ENCODE peak calls at places on chromosome 12, in nine cellular contexts. One of them, this sample, is unnamed.

GRCh38 chr12:109893250-109893995 is 6.7 kb upstream of the TCHP start:
- DNase-seq in astrocyte: no peak
- DNase-seq in PC-9: no peak
- DNase-seq in H1: no peak
- DNase-seq in mammary epithelial cell: no peak
- DNase-seq in HepG2: no peak
- DNase-seq in IMR-90: no peak
- DNase-seq in H9: no peak
- DNase-seq in OCI-LY7: peak
- DNase-seq in this sample: peak

GRCh38 chr12:92224685-92225331 is 79.2 kb upstream of the BTG1 start:
- DNase-seq in astrocyte: peak
- DNase-seq in PC-9: peak
- DNase-seq in H1: no peak
- DNase-seq in mammary epithelial cell: peak
- DNase-seq in HepG2: no peak
- DNase-seq in IMR-90: peak
- DNase-seq in H9: no peak
- DNase-seq in OCI-LY7: no peak
- DNase-seq in this sample: no peak

GRCh38 chr12:27756670-27757069 is 23.4 kb upstream of the KLHL42 start:
- DNase-seq in astrocyte: no peak
- DNase-seq in PC-9: no peak
- DNase-seq in H1: no peak
- DNase-seq in mammary epithelial cell: no peak
- DNase-seq in HepG2: peak
- DNase-seq in IMR-90: no peak
- DNase-seq in H9: no peak
- DNase-seq in OCI-LY7: no peak
- DNase-seq in this sample: no peak

GRCh38 chr12:67988600-67988999 is 647 bp upstream of the IFNG-AS1 start:
- DNase-seq in astrocyte: no peak
- DNase-seq in PC-9: no peak
- DNase-seq in H1: no peak
- DNase-seq in mammary epithelial cell: no peak
- DNase-seq in HepG2: no peak
- DNase-seq in IMR-90: no peak
- DNase-seq in H9: no peak
- DNase-seq in OCI-LY7: peak
- DNase-seq in this sample: peak

GRCh38 chr12:19209636-19210035 is 80.1 kb downstream of the PLEKHA5 start:
- DNase-seq in astrocyte: no peak
- DNase-seq in PC-9: no peak
- DNase-seq in H1: no peak
- DNase-seq in mammary epithelial cell: no peak
- DNase-seq in HepG2: no peak
- DNase-seq in IMR-90: no peak
- DNase-seq in H9: no peak
- DNase-seq in OCI-LY7: no peak
- DNase-seq in this sample: no peak

GRCh38 chr12:129067482-129067881 is 214.2 kb downstream of the GLT1D1 start:
- DNase-seq in astrocyte: peak
- DNase-seq in PC-9: no peak
- DNase-seq in H1: no peak
- DNase-seq in mammary epithelial cell: no peak
- DNase-seq in HepG2: no peak
- DNase-seq in IMR-90: no peak
- DNase-seq in H9: peak
- DNase-seq in OCI-LY7: no peak
- DNase-seq in this sample: no peak

GRCh38 chr12:128337456-128338160 is 70.6 kb downstream of the TMEM132C start:
- DNase-seq in astrocyte: no peak
- DNase-seq in PC-9: no peak
- DNase-seq in H1: no peak
- DNase-seq in mammary epithelial cell: no peak
- DNase-seq in HepG2: no peak
- DNase-seq in IMR-90: no peak
- DNase-seq in H9: no peak
- DNase-seq in OCI-LY7: no peak
- DNase-seq in this sample: no peak

GRCh38 chr12:24463392-24463791 is 485.5 kb downstream of the BCAT1 start:
- DNase-seq in astrocyte: no peak
- DNase-seq in PC-9: no peak
- DNase-seq in H1: no peak
- DNase-seq in mammary epithelial cell: no peak
- DNase-seq in HepG2: no peak
- DNase-seq in IMR-90: no peak
- DNase-seq in H9: no peak
- DNase-seq in OCI-LY7: no peak
- DNase-seq in this sample: no peak

GRCh38 chr12:119154435-119154818 is 24.3 kb upstream of the HSPB8 start:
- DNase-seq in astrocyte: no peak
- DNase-seq in PC-9: no peak
- DNase-seq in H1: peak
- DNase-seq in mammary epithelial cell: no peak
- DNase-seq in HepG2: no peak
- DNase-seq in IMR-90: no peak
- DNase-seq in H9: peak
- DNase-seq in OCI-LY7: no peak
- DNase-seq in this sample: no peak

GRCh38 chr12:109680521-109681030 is 33.0 kb upstream of the FAM222A start:
- DNase-seq in astrocyte: no peak
- DNase-seq in PC-9: no peak
- DNase-seq in H1: no peak
- DNase-seq in mammary epithelial cell: no peak
- DNase-seq in HepG2: peak
- DNase-seq in IMR-90: no peak
- DNase-seq in H9: no peak
- DNase-seq in OCI-LY7: no peak
- DNase-seq in this sample: no peak

GRCh38 chr12:107685360-107686248 is at the start of gene PWP1:
- DNase-seq in astrocyte: peak
- DNase-seq in PC-9: peak
- DNase-seq in H1: peak
- DNase-seq in mammary epithelial cell: peak
- DNase-seq in HepG2: peak
- DNase-seq in IMR-90: peak
- DNase-seq in H9: peak
- DNase-seq in OCI-LY7: peak
- DNase-seq in this sample: peak

GRCh38 chr12:108226866-108227265 is 97.8 kb downstream of the WSCD2 start:
- DNase-seq in astrocyte: no peak
- DNase-seq in PC-9: no peak
- DNase-seq in H1: no peak
- DNase-seq in mammary epithelial cell: no peak
- DNase-seq in HepG2: no peak
- DNase-seq in IMR-90: no peak
- DNase-seq in H9: no peak
- DNase-seq in OCI-LY7: no peak
- DNase-seq in this sample: no peak

GRCh38 chr12:124698211-124698997 is 131.0 kb upstream of the NCOR2 start:
- DNase-seq in astrocyte: peak
- DNase-seq in PC-9: no peak
- DNase-seq in H1: no peak
- DNase-seq in mammary epithelial cell: no peak
- DNase-seq in HepG2: no peak
- DNase-seq in IMR-90: peak
- DNase-seq in H9: no peak
- DNase-seq in OCI-LY7: no peak
- DNase-seq in this sample: no peak

GRCh38 chr12:117002040-117002832 is 91.5 kb downstream of the FBXW8 start:
- DNase-seq in astrocyte: peak
- DNase-seq in PC-9: no peak
- DNase-seq in H1: no peak
- DNase-seq in mammary epithelial cell: no peak
- DNase-seq in HepG2: no peak
- DNase-seq in IMR-90: peak
- DNase-seq in H9: no peak
- DNase-seq in OCI-LY7: no peak
- DNase-seq in this sample: no peak

DNA sequence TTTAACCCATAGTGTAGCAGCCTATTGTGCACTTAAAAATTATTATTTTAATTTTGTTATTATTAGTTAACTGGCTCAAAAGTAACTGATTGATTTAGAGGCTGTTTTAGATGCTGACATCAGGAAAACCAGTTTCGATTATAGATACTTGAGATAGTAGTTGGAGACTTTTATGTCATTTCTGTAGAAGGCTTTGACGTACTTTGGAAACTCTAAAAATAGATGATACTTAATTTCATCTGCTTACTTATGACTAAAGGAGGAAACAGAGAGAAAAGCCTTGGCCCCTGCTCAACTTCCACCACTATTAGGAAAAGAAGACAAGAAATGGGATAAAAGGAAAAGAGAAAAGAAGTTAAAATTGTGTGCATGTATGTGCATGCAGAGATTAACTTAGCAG is 219.3 kb upstream of the HMGA2 start:
- DNase-seq in astrocyte: peak
- DNase-seq in PC-9: no peak
- DNase-seq in H1: no peak
- DNase-seq in mammary epithelial cell: no peak
- DNase-seq in HepG2: no peak
- DNase-seq in IMR-90: peak
- DNase-seq in H9: no peak
- DNase-seq in OCI-LY7: no peak
- DNase-seq in this sample: no peak
- H3K4me2 ChIP-seq in astrocyte: peak
- H3K4me2 ChIP-seq in PC-9: peak
- H3K4me2 ChIP-seq in H1: no peak
- H3K4me2 ChIP-seq in mammary epithelial cell: peak
- H3K4me2 ChIP-seq in HepG2: no peak
- H3K4me2 ChIP-seq in IMR-90: peak
- H3K4me2 ChIP-seq in H9: no peak
- H3K4me2 ChIP-seq in OCI-LY7: no peak
- H3K4me2 ChIP-seq in this sample: no peak

DNA sequence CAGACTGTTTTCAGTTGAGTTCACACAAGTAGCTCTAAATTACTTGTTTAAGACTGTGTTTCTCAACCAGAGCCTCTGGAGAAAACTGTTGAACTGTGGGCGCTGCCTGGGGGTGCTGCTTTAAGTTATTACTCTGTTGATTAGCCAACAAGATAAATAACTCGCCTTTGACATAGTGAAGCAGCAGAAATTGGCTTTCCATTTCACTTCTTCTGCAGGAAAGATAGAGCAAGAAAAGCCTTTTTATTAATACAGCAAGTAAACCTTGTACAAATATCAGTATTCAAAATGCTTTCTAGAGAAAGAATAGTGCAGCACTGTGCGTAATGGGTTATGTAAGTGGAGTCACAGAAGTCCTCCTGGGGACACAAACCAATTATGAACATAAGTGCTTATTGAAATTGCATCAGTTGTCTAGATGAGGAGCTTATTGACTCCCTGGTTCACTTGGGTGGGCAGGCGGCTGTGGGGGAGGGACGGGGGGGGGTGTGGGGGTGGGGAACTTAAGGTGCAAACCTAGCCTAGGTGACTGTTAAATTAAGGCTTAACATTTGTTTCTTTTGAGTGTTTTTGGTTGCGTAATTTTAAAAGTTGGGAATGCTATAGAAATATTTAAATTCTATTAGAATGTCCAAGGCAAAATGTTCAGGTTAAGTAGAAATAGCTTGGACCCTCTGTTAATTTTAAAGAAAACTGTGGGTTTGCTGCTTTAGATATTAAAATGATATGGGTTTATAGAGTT is 6.3 kb downstream of the FRS2 start:
- DNase-seq in astrocyte: no peak
- DNase-seq in PC-9: no peak
- DNase-seq in H1: no peak
- DNase-seq in mammary epithelial cell: no peak
- DNase-seq in HepG2: peak
- DNase-seq in IMR-90: no peak
- DNase-seq in H9: no peak
- DNase-seq in OCI-LY7: no peak
- DNase-seq in this sample: no peak
- H3K4me2 ChIP-seq in astrocyte: no peak
- H3K4me2 ChIP-seq in PC-9: no peak
- H3K4me2 ChIP-seq in H1: no peak
- H3K4me2 ChIP-seq in mammary epithelial cell: no peak
- H3K4me2 ChIP-seq in HepG2: peak
- H3K4me2 ChIP-seq in IMR-90: no peak
- H3K4me2 ChIP-seq in H9: no peak
- H3K4me2 ChIP-seq in OCI-LY7: no peak
- H3K4me2 ChIP-seq in this sample: no peak

DNA sequence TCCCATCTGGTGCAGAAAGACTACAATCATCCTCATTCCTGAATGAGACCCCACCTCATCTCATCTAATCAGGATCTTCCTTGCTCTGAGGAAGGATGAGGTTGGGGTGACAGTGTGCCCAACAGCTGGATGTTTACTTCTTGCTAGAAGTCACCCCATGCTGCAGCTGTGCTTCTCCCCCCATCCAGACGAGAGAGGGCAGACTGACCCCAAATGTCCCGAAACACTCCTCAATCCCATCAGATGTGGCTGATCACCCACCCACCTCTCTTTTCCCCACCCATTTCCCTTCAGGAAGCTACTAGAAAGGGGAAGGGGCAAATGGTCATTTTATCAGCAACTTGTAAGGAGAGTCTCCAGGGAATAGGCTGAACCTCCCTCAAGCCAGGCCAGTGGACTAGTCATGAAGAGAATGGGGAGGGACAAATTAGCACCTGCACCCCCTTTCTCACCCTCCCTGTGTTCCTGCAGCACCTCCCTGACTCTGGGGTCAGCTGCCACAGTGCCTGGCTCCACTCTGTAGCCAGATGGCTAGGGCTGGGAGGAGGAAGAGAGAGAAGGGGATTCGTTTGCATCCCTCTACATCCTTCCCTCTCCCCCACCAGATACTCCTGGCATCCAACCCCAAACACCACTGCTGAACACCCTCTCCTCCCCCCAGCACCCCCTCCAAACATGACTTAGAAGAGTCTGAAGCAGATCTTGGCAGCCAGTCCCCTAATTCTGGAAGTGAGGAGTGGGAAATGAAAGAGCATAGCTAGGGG is 2.8 kb upstream of the BAZ2A start:
- DNase-seq in astrocyte: no peak
- DNase-seq in PC-9: no peak
- DNase-seq in H1: no peak
- DNase-seq in mammary epithelial cell: no peak
- DNase-seq in HepG2: no peak
- DNase-seq in IMR-90: no peak
- DNase-seq in H9: no peak
- DNase-seq in OCI-LY7: peak
- DNase-seq in this sample: no peak
- H3K4me2 ChIP-seq in astrocyte: peak
- H3K4me2 ChIP-seq in PC-9: peak
- H3K4me2 ChIP-seq in H1: peak
- H3K4me2 ChIP-seq in mammary epithelial cell: peak
- H3K4me2 ChIP-seq in HepG2: peak
- H3K4me2 ChIP-seq in IMR-90: peak
- H3K4me2 ChIP-seq in H9: peak
- H3K4me2 ChIP-seq in OCI-LY7: peak
- H3K4me2 ChIP-seq in this sample: peak

DNA sequence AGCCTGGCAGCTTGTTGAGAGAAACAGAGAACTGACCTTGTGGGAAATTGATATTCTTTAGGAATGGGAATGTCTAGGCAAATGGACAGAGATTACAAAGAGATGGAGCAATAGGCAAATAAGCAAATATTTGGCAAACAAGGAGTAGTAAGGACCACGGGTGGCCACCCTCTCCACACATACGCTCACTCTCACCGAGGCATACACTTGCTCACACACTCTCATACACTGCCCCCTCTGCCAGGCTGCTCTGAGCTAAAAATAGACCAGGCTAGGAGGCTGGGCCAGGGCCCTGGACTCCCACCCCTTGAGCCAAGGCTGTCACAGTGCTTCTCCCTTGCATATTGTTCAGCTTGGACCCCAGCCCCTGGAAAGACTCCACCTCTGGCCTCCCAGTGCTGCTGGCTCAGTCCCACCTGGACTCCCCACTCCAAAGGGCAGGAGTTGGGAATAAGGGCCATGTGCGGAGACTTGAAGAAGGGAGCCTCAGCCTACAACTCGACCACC is 1.1 kb downstream of the PPP1R1A start:
- DNase-seq in astrocyte: no peak
- DNase-seq in PC-9: no peak
- DNase-seq in H1: no peak
- DNase-seq in mammary epithelial cell: no peak
- DNase-seq in HepG2: peak
- DNase-seq in IMR-90: no peak
- DNase-seq in H9: no peak
- DNase-seq in OCI-LY7: no peak
- DNase-seq in this sample: no peak
- H3K4me2 ChIP-seq in astrocyte: no peak
- H3K4me2 ChIP-seq in PC-9: no peak
- H3K4me2 ChIP-seq in H1: peak
- H3K4me2 ChIP-seq in mammary epithelial cell: no peak
- H3K4me2 ChIP-seq in HepG2: no peak
- H3K4me2 ChIP-seq in IMR-90: no peak
- H3K4me2 ChIP-seq in H9: peak
- H3K4me2 ChIP-seq in OCI-LY7: no peak
- H3K4me2 ChIP-seq in this sample: no peak